ENCODE peak calls at places on chromosome 21, in ten cellular contexts. K, J, Z, B, E, V, W, G, C and X are unnamed samples.

GRCh38 chr21:39900491-39900890 is 33.3 kb downstream of the PCP4 start:
- DNase-seq in W (no peak), G (no peak), K (no peak), Z (no peak), J (no peak), C (no peak), E (no peak), B (no peak), V (no peak), X (no peak)

GRCh38 chr21:34924767-34925425 is 124.2 kb downstream of the RUNX1 start:
- DNase-seq in B (no peak), G (no peak), C (no peak), W (no peak), J (no peak), K (no peak), V (no peak), Z (no peak), E (no peak), X (no peak)

GRCh38 chr21:28767523-28767922 is 225.2 kb downstream of the LTN1 start:
- DNase-seq in G (no peak), B (no peak), K (no peak), E (no peak), C (no peak), W (no peak), J (no peak), V (no peak), Z (no peak), X (no peak)

GRCh38 chr21:15774590-15774989 is 44.8 kb downstream of the USP25 start:
- DNase-seq in E (no peak), C (no peak), J (no peak), W (no peak), K (no peak), B (no peak), G (no peak), V (no peak), Z (no peak), X (no peak)

GRCh38 chr21:45424854-45425795 is 20.2 kb downstream of the COL18A1 start:
- DNase-seq in W (no peak), C (no peak), V (no peak), Z (no peak), G (no peak), J (no peak), B (no peak), K (no peak), E (no peak), X (no peak)

GRCh38 chr21:33024278-33025103 is 1.2 kb upstream of the OLIG2 start:
- DNase-seq in G (no peak), Z (no peak), C (no peak), V (no peak), J (no peak), B (no peak), W (no peak), K (no peak), E (no peak), X (no peak)

GRCh38 chr21:30620522-30620921 is at the start of gene KRTAP20-4:
- DNase-seq in W (no peak), J (no peak), V (no peak), Z (no peak), K (no peak), E (no peak), B (no peak), C (no peak), G (no peak), X (no peak)

GRCh38 chr21:46145159-46145839 is 10.1 kb downstream of the FTCD start:
- DNase-seq in C (no peak), E (no peak), G (no peak), K (no peak), J (peak), B (no peak), W (no peak), V (peak), Z (no peak), X (no peak)

GRCh38 chr21:39867198-39867650 is at the start of gene PCP4:
- DNase-seq in J (peak), E (peak), Z (peak), K (peak), B (peak), C (peak), W (peak), V (peak), G (no peak), X (peak)

GRCh38 chr21:45898781-45899180 is 82.8 kb upstream of the COL6A1 start:
- DNase-seq in C (no peak), J (no peak), W (no peak), V (no peak), G (no peak), Z (no peak), K (no peak), E (no peak), B (no peak), X (no peak)

GRCh38 chr21:32253215-32253641 is 25.6 kb downstream of the MIS18A start:
- DNase-seq in Z (peak), G (peak), W (peak), J (no peak), E (no peak), B (no peak), C (no peak), V (no peak), K (no peak), X (no peak)

GRCh38 chr21:45593162-45594022 is 50.1 kb upstream of the PCBP3 start:
- DNase-seq in C (no peak), J (no peak), Z (no peak), W (no peak), K (peak), G (no peak), E (no peak), B (peak), V (no peak), X (no peak)

GRCh38 chr21:32712043-32712442 is 15.8 kb downstream of the SYNJ1 start:
- DNase-seq in G (no peak), Z (no peak), C (peak), B (peak), W (no peak), V (no peak), E (no peak), K (no peak), J (no peak), X (no peak)

GRCh38 chr21:40011371-40011770 is 144.1 kb downstream of the PCP4 start:
- DNase-seq in Z (no peak), K (no peak), G (no peak), B (no peak), E (no peak), J (no peak), C (no peak), W (no peak), V (no peak), X (no peak)

GRCh38 chr21:15659768-15660423 is 69.9 kb upstream of the USP25 start:
- DNase-seq in C (peak), K (no peak), J (no peak), E (no peak), Z (no peak), B (peak), W (no peak), G (no peak), V (no peak), X (no peak)

GRCh38 chr21:45948576-45949141 is 32.9 kb upstream of the COL6A1 start:
- DNase-seq in C (no peak), B (no peak), E (no peak), J (no peak), V (no peak), K (peak), G (no peak), W (no peak), Z (no peak), X (no peak)

GRCh38 chr21:33022828-33023573 is 2.7 kb upstream of the OLIG2 start:
- DNase-seq in G (no peak), C (no peak), J (peak), W (no peak), B (no peak), V (no peak), E (no peak), Z (no peak), K (no peak), X (no peak)

GRCh38 chr21:16280731-16281130 is 550.9 kb downstream of the USP25 start:
- DNase-seq in V (no peak), G (no peak), J (no peak), K (no peak), W (no peak), C (no peak), Z (no peak), B (no peak), E (no peak), X (no peak)

GRCh38 chr21:26490771-26491170 is 82.3 kb downstream of the CYYR1 start:
- DNase-seq in E (no peak), K (no peak), Z (no peak), C (no peak), J (no peak), V (no peak), G (no peak), W (no peak), B (no peak), X (no peak)

GRCh38 chr21:46323227-46323709 is 402 bp downstream of the C21orf58 start:
- DNase-seq in V (no peak), C (no peak), B (no peak), K (no peak), E (no peak), J (peak), Z (no peak), G (no peak), W (no peak), X (no peak)

GRCh38 chr21:33968082-33968997 is 52.7 kb upstream of the ATP5PO start:
- DNase-seq in E (no peak), C (peak), G (no peak), J (no peak), V (no peak), Z (no peak), W (no peak), K (peak), B (peak), X (peak)

GRCh38 chr21:34826818-34827217 is 158.0 kb downstream of the CLIC6 start:
- DNase-seq in J (no peak), V (no peak), K (no peak), W (no peak), G (no peak), B (no peak), Z (no peak), C (no peak), E (no peak), X (no peak)

GRCh38 chr21:34530264-34530663 is 18.3 kb upstream of the KCNE1 start:
- DNase-seq in J (no peak), G (no peak), V (no peak), K (no peak), Z (no peak), C (no peak), E (no peak), B (no peak), W (no peak), X (no peak)

GRCh38 chr21:34916446-34916845 is 132.7 kb downstream of the RUNX1 start:
- DNase-seq in W (no peak), Z (no peak), C (no peak), V (no peak), J (no peak), E (no peak), K (no peak), G (no peak), B (no peak), X (no peak)

GRCh38 chr21:31136891-31137290 is 98.6 kb upstream of the KRTAP19-8 start:
- DNase-seq in G (no peak), Z (no peak), C (no peak), B (no peak), E (no peak), K (no peak), V (no peak), J (no peak), W (no peak), X (no peak)

GRCh38 chr21:34604556-34604955 is 10.4 kb downstream of the RCAN1 start:
- DNase-seq in V (no peak), B (no peak), G (no peak), W (no peak), J (no peak), K (no peak), Z (no peak), E (no peak), C (no peak), X (no peak)

GRCh38 chr21:24375201-24375600 is 1232.1 kb downstream of the MRPL39 start:
- DNase-seq in K (no peak), Z (no peak), C (no peak), G (no peak), B (no peak), V (no peak), W (no peak), E (no peak), J (peak), X (no peak)

GRCh38 chr21:34766862-34767261 is 98.1 kb downstream of the CLIC6 start:
- DNase-seq in B (no peak), E (no peak), K (no peak), Z (no peak), C (no peak), J (no peak), W (no peak), V (no peak), G (no peak), X (no peak)

GRCh38 chr21:40797881-40798280 is 49.1 kb downstream of the DSCAM start:
- DNase-seq in C (no peak), W (no peak), B (no peak), J (no peak), G (no peak), E (no peak), V (no peak), K (no peak), Z (no peak), X (no peak)

GRCh38 chr21:33940846-33941245 is 25.2 kb upstream of the ATP5PO start:
- DNase-seq in E (no peak), C (no peak), K (no peak), V (no peak), G (no peak), W (no peak), Z (no peak), J (no peak), B (no peak), X (no peak)

GRCh38 chr21:34558960-34559631 is 47.1 kb upstream of the KCNE1 start:
- DNase-seq in E (no peak), G (no peak), V (no peak), Z (no peak), W (no peak), B (no peak), K (no peak), J (no peak), C (no peak), X (no peak)

GRCh38 chr21:31732538-31732864 is 583 bp upstream of the SCAF4 start:
- DNase-seq in J (no peak), W (no peak), Z (no peak), B (no peak), C (no peak), E (no peak), V (no peak), K (no peak), G (no peak), X (no peak)

GRCh38 chr21:32921632-32922230 is 104.0 kb upstream of the OLIG2 start:
- DNase-seq in B (peak), W (no peak), Z (no peak), K (peak), G (no peak), V (no peak), C (peak), J (peak), E (peak), X (peak)

GRCh38 chr21:34639250-34639649 is 24.3 kb upstream of the RCAN1 start:
- DNase-seq in W (no peak), Z (no peak), C (no peak), K (no peak), E (no peak), G (no peak), J (no peak), V (no peak), B (no peak), X (no peak)

GRCh38 chr21:29585462-29585861 is 286.7 kb downstream of the BACH1 start:
- DNase-seq in K (no peak), W (no peak), E (no peak), C (no peak), B (no peak), Z (peak), J (no peak), V (no peak), G (no peak), X (peak)

GRCh38 chr21:36478941-36479340 is 981 bp downstream of the CLDN14 start:
- DNase-seq in G (no peak), C (no peak), E (no peak), J (peak), B (no peak), K (no peak), Z (no peak), V (no peak), W (no peak), X (no peak)
- TF ChIP-seq CTCF in G (no peak), C (no peak), E (no peak), J (no peak), B (no peak), K (peak), Z (no peak), V (no peak), W (no peak), X (no peak)

DNA sequence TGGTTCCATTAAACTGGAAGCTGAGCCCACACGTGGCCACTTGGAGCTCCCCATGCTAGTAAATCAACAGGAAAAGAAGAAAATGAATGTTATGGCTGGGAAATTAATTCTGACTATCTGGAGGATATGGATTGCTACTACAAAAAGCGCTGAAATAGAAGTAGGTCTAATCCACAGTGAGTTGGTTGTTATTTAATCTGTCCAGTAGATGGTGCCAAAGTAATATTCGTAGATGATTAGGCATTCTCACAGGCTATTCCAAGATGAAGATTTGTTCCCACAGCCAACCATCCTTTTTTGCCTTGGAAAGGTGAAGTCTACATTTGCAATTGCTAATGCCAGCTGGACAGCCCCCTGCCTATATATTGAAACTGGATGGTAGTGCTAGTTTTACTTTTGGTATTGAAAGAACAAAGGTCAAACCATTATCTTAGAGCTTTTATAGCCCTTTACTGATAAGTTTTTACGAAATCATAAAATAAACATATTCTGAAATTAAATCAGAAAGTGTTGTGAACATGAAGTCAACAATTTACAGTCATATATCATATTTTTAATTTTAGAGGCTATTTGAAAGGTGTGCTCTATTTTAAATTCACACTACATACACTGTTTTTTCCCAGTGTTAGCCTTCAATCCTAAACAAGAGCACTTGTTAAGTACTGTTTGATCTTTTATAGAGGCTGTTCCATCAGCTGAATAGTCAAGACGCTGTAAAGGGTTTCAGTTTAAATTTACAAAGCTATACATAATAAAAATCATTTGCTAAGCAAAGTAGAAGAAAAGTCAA is 43.9 kb downstream of the RBM11 start:
- DNase-seq in J (no peak), B (no peak), W (no peak), E (peak), G (no peak), V (no peak), Z (no peak), C (no peak), K (peak), X (no peak)
- TF ChIP-seq CTCF in J (peak), B (peak), W (peak), E (no peak), G (peak), V (no peak), Z (peak), C (peak), K (peak), X (peak)

DNA sequence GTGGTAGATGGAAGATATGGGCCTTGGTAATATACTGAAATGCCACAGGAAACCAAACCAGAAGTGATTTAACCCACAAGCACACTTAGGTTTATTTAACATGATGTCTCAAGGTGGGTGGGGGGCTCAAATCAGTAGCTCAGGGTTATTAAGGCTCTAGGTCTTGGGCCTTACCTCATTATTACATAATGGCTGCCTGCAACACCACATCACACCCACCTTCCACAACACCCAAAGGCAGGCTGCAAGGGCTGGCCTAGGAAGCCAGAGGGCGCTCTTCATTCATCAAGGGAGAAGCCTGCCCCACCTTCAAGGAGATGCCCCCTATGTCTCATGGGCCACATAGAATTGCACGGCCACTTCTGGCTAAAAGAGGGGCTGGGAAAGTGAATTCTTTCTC is 6.0 kb downstream of the TFF1 start:
- DNase-seq in K (peak), J (no peak), G (no peak), E (peak), V (no peak), B (no peak), Z (no peak), C (no peak), W (no peak), X (no peak)
- TF ChIP-seq CTCF in K (peak), J (no peak), G (no peak), E (peak), V (no peak), B (peak), Z (no peak), C (no peak), W (no peak), X (no peak)

GRCh38 chr21:38234395-38235142 is 22.2 kb upstream of the KCNJ15 start:
- DNase-seq in J (no peak), V (no peak), W (no peak), E (no peak), K (no peak), G (no peak), Z (no peak), C (peak), B (no peak), X (peak)

GRCh38 chr21:38242036-38242435 is 14.8 kb upstream of the KCNJ15 start:
- DNase-seq in B (no peak), V (no peak), C (no peak), Z (no peak), E (no peak), K (no peak), G (no peak), J (no peak), W (no peak), X (no peak)

GRCh38 chr21:38241029-38241740 is 15.6 kb upstream of the KCNJ15 start:
- DNase-seq in J (no peak), W (peak), G (peak), C (no peak), Z (peak), V (no peak), B (no peak), K (no peak), E (no peak), X (peak)

GRCh38 chr21:38240121-38240520 is 16.7 kb upstream of the KCNJ15 start:
- DNase-seq in E (no peak), W (no peak), G (no peak), K (no peak), B (no peak), V (no peak), C (no peak), Z (no peak), J (no peak), X (no peak)

DNA sequence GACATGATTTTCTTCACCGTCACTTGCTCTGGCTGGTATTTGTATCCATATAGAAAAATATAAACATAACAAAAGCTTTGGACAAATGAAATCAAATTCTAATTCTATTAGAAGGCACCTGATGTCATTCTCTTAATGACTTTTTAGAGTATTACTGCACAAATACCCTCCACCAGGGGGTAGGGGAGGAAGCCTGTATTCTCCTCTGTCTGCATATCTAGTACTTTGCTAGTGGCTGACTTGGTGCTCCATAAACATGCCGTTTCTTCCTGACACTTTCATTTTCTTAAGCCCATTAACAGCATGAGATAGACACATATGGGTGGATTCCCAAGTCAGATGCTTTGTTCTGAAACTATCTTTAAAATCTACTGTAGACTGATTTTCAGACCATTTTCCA is 20.6 kb upstream of the KCNJ15 start:
- DNase-seq in W (no peak), E (no peak), K (no peak), C (no peak), B (no peak), V (no peak), Z (no peak), J (no peak), G (no peak), X (peak)
- TF ChIP-seq CTCF in W (no peak), E (no peak), K (no peak), C (no peak), B (no peak), V (no peak), Z (no peak), J (no peak), G (no peak), X (no peak)

DNA sequence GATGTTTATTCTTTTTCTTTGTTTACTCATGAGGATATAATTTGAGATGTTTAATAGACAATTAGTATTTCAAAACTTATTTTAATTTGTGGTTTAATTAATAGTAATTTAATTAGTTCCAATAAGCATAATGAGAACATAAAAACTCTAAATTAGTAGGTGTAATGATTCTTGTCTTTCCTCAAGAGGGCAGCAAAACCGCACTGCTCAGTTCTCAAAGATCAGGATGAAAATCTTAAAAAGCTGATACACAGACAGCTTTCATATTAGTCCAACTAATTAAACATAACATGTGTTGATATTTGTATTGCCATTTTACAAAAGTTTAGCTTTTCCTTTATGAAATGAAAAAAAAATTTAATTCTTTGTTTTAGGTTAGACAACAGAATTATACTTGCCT is 106.7 kb upstream of the C21orf91 start:
- DNase-seq in W (no peak), E (no peak), C (no peak), J (no peak), G (no peak), V (no peak), B (no peak), K (no peak), Z (no peak), X (peak)
- TF ChIP-seq CTCF in W (peak), E (no peak), C (no peak), J (peak), G (peak), V (no peak), B (no peak), K (no peak), Z (peak), X (peak)